ENCODE peak calls at places on chromosomes 16 and 17, in eight cellular contexts. G is choroid plexus epithelial cell, H is neural crest cell, Z is Caco-2, B is AG09319, F is MCF 10A, S is neural progenitor cell, C is heart right ventricle. Y is an unnamed sample.

GRCh38 chr16:15557258-15557657 is 85.7 kb downstream of the MARF1 start:
- DNase-seq in G (no peak), H (no peak), Z (no peak), B (no peak), F (no peak), S (no peak), C (no peak), Y (no peak)

GRCh38 chr17:6443692-6444572 is at the start of gene PIMREG:
- DNase-seq in G (peak; percentile 93), H (peak; percentile 97), Z (peak; percentile 91), B (peak; percentile 76), F (peak; percentile 95), S (peak; percentile 99), C (peak; percentile 94), Y (peak; percentile 100)

GRCh38 chr17:75346906-75347305 is 57.7 kb upstream of the SLC25A19 start:
- DNase-seq in G (peak; percentile 70), H (no peak), Z (peak; percentile 52), B (no peak), F (peak; percentile 31), S (peak; percentile 58), C (no peak), Y (no peak)

GRCh38 chr17:45789874-45790273 is 5.8 kb downstream of the CRHR1 start:
- DNase-seq in G (no peak), H (no peak), Z (no peak), B (no peak), F (no peak), S (no peak), C (no peak), Y (no peak)

GRCh38 chr17:48631693-48632578 is 5.8 kb upstream of the HOXB9 start:
- DNase-seq in G (no peak), H (no peak), Z (peak; percentile 36), B (no peak), F (no peak), S (no peak), C (no peak), Y (no peak)

GRCh38 chr17:82373731-82374625 is 2.4 kb downstream of the UTS2R start:
- DNase-seq in G (no peak), H (no peak), Z (no peak), B (no peak), F (no peak), S (no peak), C (no peak), Y (no peak)

GRCh38 chr17:66900126-66901010 is 64.1 kb upstream of the CACNG4 start:
- DNase-seq in G (peak; percentile 41), H (no peak), Z (no peak), B (no peak), F (peak; percentile 38), S (no peak), C (no peak), Y (peak; percentile 39)

GRCh38 chr17:46832945-46833839 is 14.7 kb upstream of the WNT3 start:
- DNase-seq in G (peak; percentile 65), H (no peak), Z (no peak), B (no peak), F (no peak), S (peak; percentile 33), C (no peak), Y (no peak)

GRCh38 chr16:11566398-11566797 is 20.3 kb downstream of the LITAF start:
- DNase-seq in G (no peak), H (no peak), Z (no peak), B (no peak), F (no peak), S (no peak), C (no peak), Y (no peak)

GRCh38 chr16:2085669-2086068 is 37.9 kb downstream of the TSC2 start:
- DNase-seq in G (peak; percentile 19), H (no peak), Z (no peak), B (no peak), F (peak; percentile 31), S (no peak), C (no peak), Y (peak; percentile 41)

GRCh38 chr17:31724026-31724425 is 135.0 kb downstream of the COPRS start:
- DNase-seq in G (peak; percentile 89), H (no peak), Z (no peak), B (no peak), F (no peak), S (no peak), C (no peak), Y (no peak)

GRCh38 chr16:15605869-15606520 is 37.0 kb downstream of the MARF1 start:
- DNase-seq in G (no peak), H (no peak), Z (no peak), B (no peak), F (no peak), S (no peak), C (no peak), Y (no peak)

GRCh38 chr16:52069866-52070265 is 477.1 kb downstream of the TOX3 start:
- DNase-seq in G (peak; percentile 12), H (no peak), Z (no peak), B (no peak), F (peak; percentile 37), S (peak; percentile 59), C (no peak), Y (peak; percentile 3)

GRCh38 chr17:4483012-4483840 is 15.5 kb upstream of the SPNS2 start:
- DNase-seq in G (no peak), H (no peak), Z (peak; percentile 39), B (no peak), F (peak; percentile 55), S (peak; percentile 7), C (peak; percentile 5), Y (peak; percentile 53)

GRCh38 chr16:73033271-73033998 is 14.5 kb downstream of the ZFHX3 start:
- DNase-seq in G (no peak), H (peak; percentile 66), Z (no peak), B (no peak), F (no peak), S (peak; percentile 91), C (no peak), Y (no peak)

GRCh38 chr16:73032548-73033270 is 15.2 kb downstream of the ZFHX3 start:
- DNase-seq in G (no peak), H (no peak), Z (no peak), B (no peak), F (no peak), S (peak; percentile 57), C (no peak), Y (no peak)

GRCh38 chr16:73028721-73029361 is 19.1 kb downstream of the ZFHX3 start:
- DNase-seq in G (no peak), H (no peak), Z (no peak), B (no peak), F (no peak), S (no peak), C (no peak), Y (no peak)

GRCh38 chr16:73028263-73028662 is 19.7 kb downstream of the ZFHX3 start:
- DNase-seq in G (no peak), H (no peak), Z (no peak), B (no peak), F (no peak), S (no peak), C (no peak), Y (no peak)

DNA sequence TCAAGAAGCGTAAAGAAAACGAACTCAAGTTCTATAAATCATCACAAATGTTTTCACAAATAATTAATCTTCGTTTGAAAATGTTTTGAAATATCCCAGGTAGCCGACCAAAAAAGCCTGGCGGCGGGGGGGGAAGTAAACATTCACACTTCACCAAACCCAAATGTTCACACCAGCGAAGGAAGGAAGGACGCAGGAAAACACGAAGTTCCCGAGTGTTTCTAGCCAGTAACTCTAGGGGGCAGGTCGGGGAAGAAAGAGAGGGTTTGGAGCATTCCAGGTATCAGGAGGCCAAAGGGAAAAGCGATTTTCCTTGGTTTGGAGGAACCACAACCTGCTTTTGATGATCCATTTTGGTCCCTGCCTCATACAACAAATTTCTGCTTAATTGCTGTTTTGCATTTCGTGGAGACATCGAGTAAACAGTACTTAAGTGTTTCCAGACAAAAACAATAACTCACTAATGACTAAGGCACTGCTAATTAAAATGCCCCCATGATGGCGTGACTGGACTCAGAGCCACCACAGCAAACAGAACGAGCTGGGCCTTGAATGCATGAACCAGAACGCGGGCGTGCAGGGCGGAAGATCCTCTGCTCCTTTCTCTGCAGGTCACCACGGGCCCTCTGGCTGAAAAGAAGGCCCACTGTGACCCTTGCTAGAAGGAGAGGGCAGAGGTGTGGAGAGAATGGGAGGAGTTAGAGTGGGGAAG is 16.6 kb downstream of the ZFHX3 start:
- DNase-seq in G (no peak), H (no peak), Z (no peak), B (peak; percentile 75), F (no peak), S (no peak), C (no peak), Y (no peak)
- TF ChIP-seq CTCF in G (peak; percentile 15), H (peak; percentile 47), Z (peak; percentile 30), B (peak; percentile 46), F (no peak), S (peak; percentile 39), C (no peak), Y (no peak)

GRCh38 chr16:65697516-65697915 is 575.7 kb upstream of the CDH11 start:
- DNase-seq in G (no peak), H (no peak), Z (no peak), B (no peak), F (no peak), S (no peak), C (no peak), Y (no peak)

GRCh38 chr16:65702707-65703402 is 581.0 kb upstream of the CDH11 start:
- DNase-seq in G (no peak), H (no peak), Z (no peak), B (no peak), F (no peak), S (no peak), C (no peak), Y (no peak)

GRCh38 chr16:65700599-65700998 is 578.7 kb upstream of the CDH11 start:
- DNase-seq in G (no peak), H (no peak), Z (no peak), B (no peak), F (peak; percentile 41), S (no peak), C (no peak), Y (no peak)

GRCh38 chr16:65698943-65699342 is 577.1 kb upstream of the CDH11 start:
- DNase-seq in G (peak; percentile 65), H (no peak), Z (no peak), B (peak; percentile 61), F (no peak), S (peak; percentile 50), C (no peak), Y (no peak)

DNA sequence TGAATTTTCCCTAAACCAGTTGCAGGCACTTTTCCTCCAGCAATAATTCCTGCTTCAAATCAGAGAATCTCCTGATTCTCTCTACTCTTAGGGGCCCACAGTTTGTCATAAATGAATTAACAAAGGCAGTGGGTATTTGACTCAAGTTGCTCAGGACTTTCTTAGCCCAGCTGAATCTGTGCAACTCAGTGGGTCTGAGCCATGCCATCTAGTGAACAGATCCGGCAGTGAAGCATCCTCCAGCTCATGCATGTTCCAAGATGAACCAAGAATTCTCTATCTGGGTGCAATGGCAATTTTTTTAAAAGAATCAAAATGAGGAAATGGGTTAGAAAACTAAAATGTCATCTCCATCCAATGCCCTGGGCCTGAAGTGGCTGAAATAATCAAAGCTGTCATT is 575.2 kb upstream of the CDH11 start:
- DNase-seq in G (peak; percentile 47), H (no peak), Z (no peak), B (no peak), F (no peak), S (peak; percentile 9), C (no peak), Y (no peak)
- TF ChIP-seq CTCF in G (peak; percentile 50), H (no peak), Z (no peak), B (peak; percentile 25), F (no peak), S (peak; percentile 10), C (no peak), Y (no peak)

GRCh38 chr16:88948781-88949490 is 28.1 kb downstream of the CBFA2T3 start:
- DNase-seq in G (no peak), H (no peak), Z (no peak), B (no peak), F (no peak), S (no peak), C (no peak), Y (peak; percentile 32)
- TF ChIP-seq CTCF in G (peak; percentile 24), H (no peak), Z (no peak), B (no peak), F (no peak), S (peak; percentile 19), C (no peak), Y (peak; percentile 21)

GRCh38 chr17:21061971-21062526 is 19.2 kb upstream of the USP22 start:
- DNase-seq in G (no peak), H (no peak), Z (no peak), B (no peak), F (no peak), S (no peak), C (no peak), Y (no peak)
- TF ChIP-seq CTCF in G (no peak), H (no peak), Z (no peak), B (no peak), F (no peak), S (no peak), C (no peak), Y (no peak)

Y was measured in A549.